ENCODE peak calls at places on chromosomes 12 and 14, in six cellular contexts. M is stimulated activated CD8-positive, alpha-beta memory T cell treated with anti-CD3 and anti-CD28 coated beads, Interleukin-15, amount 100 ng/mL, for 24 hours; G is CD4-positive, alpha-beta T cell; J is caudate nucleus; W is CD8-positive, alpha-beta memory T cell; D is A172. V is an unnamed sample.

GRCh38 chr14:72618424-72618823 is 275.5 kb downstream of the DPF3 start:
- DNase-seq in W (no peak), D (no peak), J (no peak), G (no peak), M (no peak), V (no peak)

GRCh38 chr12:78210894-78211302 is 380.2 kb downstream of the NAV3 start:
- DNase-seq in D (peak), M (no peak), J (no peak), W (no peak), G (no peak), V (no peak)

GRCh38 chr14:77151245-77151644 is 9.7 kb upstream of the ZDHHC22 start:
- DNase-seq in G (no peak), M (no peak), D (no peak), J (no peak), W (no peak), V (no peak)

GRCh38 chr12:64169999-64170398 is 52.1 kb downstream of the KICS2 start:
- DNase-seq in G (no peak), J (no peak), M (no peak), D (no peak), W (no peak), V (no peak)

GRCh38 chr14:55249423-55249822 is 21.8 kb upstream of the FBXO34 start:
- DNase-seq in W (no peak), G (no peak), D (peak), M (no peak), J (no peak), V (no peak)

GRCh38 chr12:85998074-85998473 is 124.0 kb downstream of the NTS start:
- DNase-seq in M (no peak), G (no peak), D (no peak), J (no peak), W (no peak), V (no peak)

GRCh38 chr14:68672609-68673285 is 120.1 kb downstream of the ZFP36L1 start:
- DNase-seq in M (no peak), W (no peak), D (no peak), J (no peak), G (no peak), V (no peak)

GRCh38 chr14:79514700-79515099 is 696.6 kb downstream of the DIO2 start:
- DNase-seq in D (peak), M (no peak), W (no peak), J (no peak), G (no peak), V (no peak)

GRCh38 chr12:12613334-12613733 is 1.7 kb downstream of the CREBL2 start:
- DNase-seq in G (no peak), J (no peak), W (no peak), D (peak), M (no peak), V (no peak)

GRCh38 chr12:71840226-71840847 is 778 bp downstream of the TBC1D15 start:
- DNase-seq in M (no peak), W (no peak), G (no peak), D (peak), J (no peak), V (no peak)

GRCh38 chr12:113609692-113610469 is 138.2 kb upstream of the LHX5 start:
- DNase-seq in J (no peak), D (no peak), W (no peak), M (no peak), G (no peak), V (no peak)

GRCh38 chr14:67187210-67187609 is 2.0 kb upstream of the GARIN2 start:
- DNase-seq in D (peak), W (no peak), M (no peak), J (no peak), G (no peak), V (no peak)

GRCh38 chr12:79624378-79624777 is 66.4 kb downstream of the PAWR start:
- DNase-seq in G (no peak), D (no peak), J (no peak), M (no peak), W (no peak), V (no peak)

GRCh38 chr12:11981174-11981733 is 89.5 kb upstream of the BCL2L14 start:
- DNase-seq in W (peak), M (peak), J (no peak), G (peak), D (no peak), V (peak)

GRCh38 chr14:44149597-44149996 is 357.5 kb downstream of the FSCB start:
- DNase-seq in J (no peak), D (peak), M (no peak), G (no peak), W (no peak), V (no peak)

V was measured in effector memory CD8-positive, alpha-beta T cell.